ENCODE peak calls at places on chromosomes 3 and 15, in seven cellular contexts. P, M, D, Y, Z, K and U are unnamed samples.
A peak's percentile ranks its signal among the peaks of the same experiment; 100 is the strongest.

GRCh38 chr15:68210821-68211655 is 5.9 kb upstream of the CALML4 start:
- DNase-seq in P (peak; percentile 64), M (peak; percentile 42), D (peak; percentile 55), Y (peak; percentile 68), Z (peak; percentile 82), K (peak; percentile 55), U (peak; percentile 48)

GRCh38 chr15:96551196-96551595 is 220.7 kb downstream of the NR2F2 start:
- DNase-seq in P (no peak), M (peak; percentile 8), D (no peak), Y (no peak), Z (no peak), K (no peak), U (no peak)

GRCh38 chr3:43413676-43414368 is 127.5 kb downstream of the SNRK start:
- DNase-seq in P (no peak), M (no peak), D (no peak), Y (peak; percentile 21), Z (peak; percentile 18), K (no peak), U (no peak)

GRCh38 chr3:105912891-105913290 is 44.1 kb upstream of the CBLB start:
- DNase-seq in P (no peak), M (no peak), D (no peak), Y (no peak), Z (no peak), K (no peak), U (no peak)

GRCh38 chr15:40353697-40354096 is 2.9 kb downstream of the PHGR1 start:
- DNase-seq in P (no peak), M (no peak), D (no peak), Y (no peak), Z (no peak), K (no peak), U (no peak)

GRCh38 chr15:25770031-25770430 is 93.1 kb downstream of the ATP10A start:
- DNase-seq in P (no peak), M (no peak), D (no peak), Y (no peak), Z (no peak), K (no peak), U (no peak)

GRCh38 chr3:136069933-136070332 is 104.4 kb downstream of the PPP2R3A start:
- DNase-seq in P (no peak), M (no peak), D (no peak), Y (no peak), Z (no peak), K (no peak), U (no peak)

GRCh38 chr3:69665026-69665739 is 74.1 kb upstream of the MITF start:
- DNase-seq in P (no peak), M (peak; percentile 38), D (peak; percentile 67), Y (peak; percentile 56), Z (no peak), K (peak; percentile 55), U (peak; percentile 24)

GRCh38 chr3:27090265-27091041 is 278.7 kb downstream of the NEK10 start:
- DNase-seq in P (no peak), M (no peak), D (no peak), Y (peak; percentile 20), Z (no peak), K (no peak), U (no peak)

DNA sequence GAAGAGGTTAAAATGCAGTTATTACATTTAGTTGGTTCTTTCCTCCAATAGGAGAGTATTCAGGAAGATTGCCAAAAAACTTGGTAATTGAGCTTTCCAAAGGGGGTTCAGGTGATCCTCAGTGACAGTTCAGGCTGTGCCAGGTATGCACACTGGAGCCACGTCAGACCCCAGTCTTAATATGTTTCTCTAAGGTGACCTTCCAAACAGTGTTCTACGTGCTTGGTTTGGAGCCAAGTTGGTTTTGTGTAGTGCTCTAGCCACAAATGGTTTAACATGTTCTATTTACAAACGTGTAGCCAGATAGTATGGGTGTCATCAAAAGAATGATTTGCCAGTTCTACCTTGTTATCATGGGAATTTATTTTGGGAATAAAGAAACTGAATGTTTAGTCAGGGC is 21.0 kb downstream of the CTDSPL start:
- DNase-seq in P (no peak), M (no peak), D (no peak), Y (no peak), Z (no peak), K (no peak), U (no peak)
- TF ChIP-seq CTCF in P (no peak), M (no peak), D (no peak), Y (no peak), Z (no peak), K (no peak), U (no peak)

GRCh38 chr3:128605091-128606046 is 45.2 kb downstream of the RPN1 start:
- DNase-seq in P (no peak), M (no peak), D (no peak), Y (no peak), Z (no peak), K (no peak), U (no peak)
- TF ChIP-seq CTCF in P (no peak), M (no peak), D (no peak), Y (no peak), Z (no peak), K (no peak), U (no peak)

DNA sequence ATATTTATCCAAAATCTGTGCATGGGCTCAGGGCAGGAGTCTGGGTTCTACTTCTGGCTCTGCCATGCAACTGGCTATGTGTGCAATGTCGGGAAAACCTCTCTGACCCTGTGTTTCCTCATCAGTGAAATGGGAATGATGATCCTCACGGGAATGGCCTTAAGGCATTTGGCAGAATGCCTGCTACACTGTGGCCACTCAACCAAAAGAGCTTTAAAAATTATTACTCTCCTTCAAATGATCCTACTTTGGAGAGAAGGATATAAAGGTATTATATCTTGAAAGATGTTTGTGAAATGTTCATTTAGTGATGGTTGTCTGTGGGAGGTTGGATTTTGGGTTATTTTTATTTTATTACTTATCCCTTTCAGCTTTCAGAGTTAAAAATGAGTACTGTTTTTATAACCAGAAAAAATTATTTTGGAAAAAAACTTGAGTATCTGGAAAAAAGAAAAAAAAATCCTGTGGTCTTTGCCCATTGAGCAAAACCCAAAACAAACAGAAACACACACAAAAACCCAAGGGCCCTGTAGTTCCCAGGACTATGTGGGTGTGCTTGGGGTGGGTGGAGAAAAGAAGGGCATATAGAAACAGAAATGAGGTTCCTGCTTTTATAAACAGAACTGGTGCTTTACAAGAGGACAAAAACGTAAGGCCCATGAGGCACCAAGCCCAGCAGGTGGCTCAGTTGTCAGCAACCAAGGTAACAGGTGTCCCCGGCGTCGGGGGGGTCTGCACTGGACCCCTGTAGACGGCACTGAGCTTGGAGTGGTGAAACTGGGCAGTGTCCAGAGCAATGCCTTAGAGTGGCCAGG is 22.0 kb downstream of the RGMA start:
- DNase-seq in P (no peak), M (peak; percentile 72), D (no peak), Y (peak; percentile 32), Z (no peak), K (no peak), U (no peak)
- TF ChIP-seq CTCF in P (no peak), M (no peak), D (no peak), Y (no peak), Z (no peak), K (no peak), U (no peak)

GRCh38 chr3:127104586-127104985 is 88.3 kb upstream of the PRR23E start:
- DNase-seq in P (no peak), M (no peak), D (no peak), Y (no peak), Z (no peak), K (no peak), U (no peak)

GRCh38 chr3:127105996-127106855 is 86.7 kb upstream of the PRR23E start:
- DNase-seq in P (no peak), M (no peak), D (no peak), Y (no peak), Z (no peak), K (no peak), U (no peak)

GRCh38 chr3:127107002-127107401 is 85.9 kb upstream of the PRR23E start:
- DNase-seq in P (no peak), M (no peak), D (no peak), Y (no peak), Z (no peak), K (no peak), U (no peak)

GRCh38 chr3:127107491-127108375 is 85.2 kb upstream of the PRR23E start:
- DNase-seq in P (no peak), M (no peak), D (no peak), Y (no peak), Z (no peak), K (no peak), U (no peak)

GRCh38 chr3:127105587-127105986 is 87.3 kb upstream of the PRR23E start:
- DNase-seq in P (no peak), M (no peak), D (no peak), Y (no peak), Z (no peak), K (no peak), U (no peak)
- TF ChIP-seq CTCF in P (no peak), M (no peak), D (no peak), Y (no peak), Z (no peak), K (no peak), U (no peak)

GRCh38 chr3:127689266-127689860 is 16.6 kb downstream of the ABTB1 start:
- DNase-seq in P (no peak), M (no peak), D (no peak), Y (no peak), Z (no peak), K (peak; percentile 13), U (no peak)

GRCh38 chr3:127691494-127691893 is 18.7 kb downstream of the ABTB1 start:
- DNase-seq in P (no peak), M (no peak), D (no peak), Y (no peak), Z (no peak), K (peak; percentile 31), U (no peak)

GRCh38 chr3:127690823-127691452 is 18.2 kb downstream of the ABTB1 start:
- DNase-seq in P (no peak), M (peak; percentile 69), D (no peak), Y (peak; percentile 70), Z (peak; percentile 73), K (peak; percentile 56), U (peak; percentile 50)

GRCh38 chr3:127688416-127689265 is 15.9 kb downstream of the ABTB1 start:
- DNase-seq in P (no peak), M (no peak), D (no peak), Y (peak; percentile 34), Z (peak; percentile 58), K (peak; percentile 66), U (no peak)

DNA sequence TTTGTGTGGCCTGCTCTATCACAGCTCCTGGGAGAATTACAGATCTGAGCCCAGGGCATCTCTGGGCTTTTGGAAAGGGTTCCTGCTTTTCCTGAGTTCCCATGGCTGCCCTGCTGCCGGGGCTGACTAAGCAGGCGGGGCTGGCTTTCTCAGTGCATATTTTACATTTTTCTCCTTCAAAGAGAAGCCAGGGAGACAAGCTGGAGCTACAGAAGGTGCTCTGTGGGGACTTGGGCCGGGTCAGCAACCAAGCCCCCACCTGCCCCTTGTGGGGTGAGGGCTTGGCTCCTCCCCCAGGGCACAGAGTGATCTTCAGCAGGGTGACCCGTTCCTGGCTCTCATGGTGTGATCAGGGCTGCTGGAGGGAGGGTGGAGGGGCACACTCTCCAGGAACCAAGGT is 17.4 kb downstream of the ABTB1 start:
- DNase-seq in P (no peak), M (no peak), D (no peak), Y (peak; percentile 65), Z (no peak), K (peak; percentile 27), U (peak; percentile 69)
- TF ChIP-seq CTCF in P (no peak), M (no peak), D (no peak), Y (no peak), Z (no peak), K (no peak), U (no peak)